ENCODE peak calls at places on chromosomes 3 and 15, in ten cellular contexts. One of them, this sample, is unnamed.

GRCh38 chr3:67765575-67765974 is 111.2 kb upstream of the SUCLG2 start:
- DNase-seq in AG09309: no peak
- DNase-seq in pancreas: no peak
- DNase-seq in adrenal gland: no peak
- DNase-seq in fibroblast of lung: no peak
- DNase-seq in AG04450: no peak
- DNase-seq in heart left ventricle: no peak
- DNase-seq in fibroblast of villous mesenchyme: peak
- DNase-seq in transverse colon: no peak
- DNase-seq in DND-41: no peak
- DNase-seq in this sample: no peak

GRCh38 chr3:182284793-182285192 is 508.5 kb upstream of the ATP11B start:
- DNase-seq in transverse colon: no peak
- DNase-seq in fibroblast of lung: no peak
- DNase-seq in AG04450: no peak
- DNase-seq in pancreas: no peak
- DNase-seq in heart left ventricle: no peak
- DNase-seq in adrenal gland: no peak
- DNase-seq in DND-41: no peak
- DNase-seq in fibroblast of villous mesenchyme: no peak
- DNase-seq in AG09309: no peak
- DNase-seq in this sample: no peak

GRCh38 chr3:187977659-187978058 is 176.3 kb upstream of the LPP start:
- DNase-seq in adrenal gland: no peak
- DNase-seq in AG04450: no peak
- DNase-seq in fibroblast of lung: no peak
- DNase-seq in fibroblast of villous mesenchyme: no peak
- DNase-seq in DND-41: no peak
- DNase-seq in AG09309: no peak
- DNase-seq in transverse colon: no peak
- DNase-seq in heart left ventricle: no peak
- DNase-seq in pancreas: no peak
- DNase-seq in this sample: no peak

GRCh38 chr3:30768703-30769550 is 125.5 kb downstream of the GADL1 start:
- DNase-seq in transverse colon: peak
- DNase-seq in AG04450: no peak
- DNase-seq in heart left ventricle: peak
- DNase-seq in AG09309: peak
- DNase-seq in fibroblast of lung: peak
- DNase-seq in DND-41: peak
- DNase-seq in pancreas: peak
- DNase-seq in fibroblast of villous mesenchyme: peak
- DNase-seq in adrenal gland: peak
- DNase-seq in this sample: peak

GRCh38 chr3:28667646-28668376 is 319.2 kb upstream of the AZI2 start:
- DNase-seq in fibroblast of lung: peak
- DNase-seq in heart left ventricle: peak
- DNase-seq in pancreas: peak
- DNase-seq in transverse colon: peak
- DNase-seq in AG04450: peak
- DNase-seq in AG09309: peak
- DNase-seq in DND-41: peak
- DNase-seq in fibroblast of villous mesenchyme: peak
- DNase-seq in adrenal gland: peak
- DNase-seq in this sample: peak

GRCh38 chr15:81001180-81002003 is 669 bp downstream of the TLNRD1 start:
- DNase-seq in DND-41: peak
- DNase-seq in adrenal gland: peak
- DNase-seq in fibroblast of villous mesenchyme: peak
- DNase-seq in transverse colon: peak
- DNase-seq in pancreas: peak
- DNase-seq in AG04450: no peak
- DNase-seq in AG09309: no peak
- DNase-seq in fibroblast of lung: peak
- DNase-seq in heart left ventricle: peak
- DNase-seq in this sample: peak

GRCh38 chr15:37824717-37825382 is 109.6 kb upstream of the TMCO5A start:
- DNase-seq in DND-41: no peak
- DNase-seq in fibroblast of lung: peak
- DNase-seq in adrenal gland: peak
- DNase-seq in heart left ventricle: no peak
- DNase-seq in transverse colon: no peak
- DNase-seq in pancreas: no peak
- DNase-seq in AG09309: peak
- DNase-seq in fibroblast of villous mesenchyme: peak
- DNase-seq in AG04450: peak
- DNase-seq in this sample: peak

GRCh38 chr3:54321515-54321914 is 199.2 kb downstream of the CACNA2D3 start:
- DNase-seq in fibroblast of lung: no peak
- DNase-seq in fibroblast of villous mesenchyme: no peak
- DNase-seq in transverse colon: peak
- DNase-seq in pancreas: no peak
- DNase-seq in AG04450: no peak
- DNase-seq in adrenal gland: no peak
- DNase-seq in heart left ventricle: no peak
- DNase-seq in AG09309: no peak
- DNase-seq in DND-41: no peak
- DNase-seq in this sample: no peak

GRCh38 chr15:66873856-66874255 is 171.8 kb downstream of the SMAD6 start:
- DNase-seq in transverse colon: no peak
- DNase-seq in fibroblast of lung: no peak
- DNase-seq in AG04450: no peak
- DNase-seq in pancreas: no peak
- DNase-seq in heart left ventricle: no peak
- DNase-seq in AG09309: no peak
- DNase-seq in fibroblast of villous mesenchyme: no peak
- DNase-seq in adrenal gland: no peak
- DNase-seq in DND-41: no peak
- DNase-seq in this sample: no peak

GRCh38 chr3:42749025-42749752 is 23.9 kb downstream of the CCDC13 start:
- DNase-seq in fibroblast of lung: no peak
- DNase-seq in fibroblast of villous mesenchyme: no peak
- DNase-seq in AG09309: no peak
- DNase-seq in transverse colon: peak
- DNase-seq in adrenal gland: no peak
- DNase-seq in DND-41: no peak
- DNase-seq in pancreas: peak
- DNase-seq in heart left ventricle: no peak
- DNase-seq in AG04450: no peak
- DNase-seq in this sample: no peak

GRCh38 chr3:52892625-52893311 is 4.6 kb downstream of the STIMATE start:
- DNase-seq in AG09309: no peak
- DNase-seq in transverse colon: no peak
- DNase-seq in DND-41: no peak
- DNase-seq in fibroblast of villous mesenchyme: peak
- DNase-seq in pancreas: no peak
- DNase-seq in heart left ventricle: no peak
- DNase-seq in adrenal gland: no peak
- DNase-seq in fibroblast of lung: no peak
- DNase-seq in AG04450: no peak
- DNase-seq in this sample: peak

GRCh38 chr3:155730843-155731242 is 14.0 kb downstream of the PLCH1 start:
- DNase-seq in pancreas: no peak
- DNase-seq in heart left ventricle: no peak
- DNase-seq in adrenal gland: no peak
- DNase-seq in DND-41: no peak
- DNase-seq in AG09309: no peak
- DNase-seq in fibroblast of lung: no peak
- DNase-seq in transverse colon: no peak
- DNase-seq in fibroblast of villous mesenchyme: no peak
- DNase-seq in AG04450: no peak
- DNase-seq in this sample: no peak

GRCh38 chr3:127750226-127751031 is 71.9 kb downstream of the MGLL start:
- DNase-seq in fibroblast of lung: peak
- DNase-seq in adrenal gland: no peak
- DNase-seq in pancreas: no peak
- DNase-seq in AG04450: peak
- DNase-seq in transverse colon: peak
- DNase-seq in DND-41: no peak
- DNase-seq in heart left ventricle: peak
- DNase-seq in fibroblast of villous mesenchyme: peak
- DNase-seq in AG09309: peak
- DNase-seq in this sample: peak

GRCh38 chr15:34987623-34987981 is 485 bp downstream of the ZNF770 start:
- DNase-seq in heart left ventricle: no peak
- DNase-seq in AG09309: no peak
- DNase-seq in adrenal gland: peak
- DNase-seq in fibroblast of lung: no peak
- DNase-seq in transverse colon: no peak
- DNase-seq in AG04450: no peak
- DNase-seq in pancreas: no peak
- DNase-seq in fibroblast of villous mesenchyme: no peak
- DNase-seq in DND-41: peak
- DNase-seq in this sample: no peak

GRCh38 chr15:23869391-23869790 is 182.3 kb upstream of the NDN start:
- DNase-seq in pancreas: peak
- DNase-seq in fibroblast of lung: no peak
- DNase-seq in AG04450: no peak
- DNase-seq in AG09309: no peak
- DNase-seq in adrenal gland: peak
- DNase-seq in DND-41: no peak
- DNase-seq in transverse colon: peak
- DNase-seq in heart left ventricle: peak
- DNase-seq in fibroblast of villous mesenchyme: no peak
- DNase-seq in this sample: no peak

GRCh38 chr3:181899702-181900101 is 188.0 kb downstream of the SOX2 start:
- DNase-seq in fibroblast of lung: no peak
- DNase-seq in heart left ventricle: no peak
- DNase-seq in AG04450: no peak
- DNase-seq in adrenal gland: no peak
- DNase-seq in DND-41: no peak
- DNase-seq in AG09309: no peak
- DNase-seq in pancreas: no peak
- DNase-seq in transverse colon: no peak
- DNase-seq in fibroblast of villous mesenchyme: no peak
- DNase-seq in this sample: no peak

GRCh38 chr3:56878046-56878445 is 76.3 kb upstream of the ARHGEF3 start:
- DNase-seq in AG09309: no peak
- DNase-seq in transverse colon: no peak
- DNase-seq in heart left ventricle: peak
- DNase-seq in adrenal gland: no peak
- DNase-seq in DND-41: peak
- DNase-seq in AG04450: no peak
- DNase-seq in fibroblast of villous mesenchyme: no peak
- DNase-seq in fibroblast of lung: no peak
- DNase-seq in pancreas: no peak
- DNase-seq in this sample: no peak

GRCh38 chr3:183385698-183386590 is 42.5 kb downstream of the MCF2L2 start:
- DNase-seq in DND-41: peak
- DNase-seq in transverse colon: peak
- DNase-seq in AG04450: peak
- DNase-seq in adrenal gland: peak
- DNase-seq in fibroblast of lung: peak
- DNase-seq in fibroblast of villous mesenchyme: peak
- DNase-seq in pancreas: peak
- DNase-seq in heart left ventricle: no peak
- DNase-seq in AG09309: peak
- DNase-seq in this sample: peak

GRCh38 chr3:54649551-54649950 is 278.3 kb downstream of the LRTM1 start:
- DNase-seq in DND-41: no peak
- DNase-seq in fibroblast of villous mesenchyme: no peak
- DNase-seq in fibroblast of lung: no peak
- DNase-seq in adrenal gland: no peak
- DNase-seq in AG09309: no peak
- DNase-seq in transverse colon: no peak
- DNase-seq in AG04450: no peak
- DNase-seq in pancreas: no peak
- DNase-seq in heart left ventricle: no peak
- DNase-seq in this sample: no peak

GRCh38 chr3:195213639-195214315 is 57.2 kb downstream of the XXYLT1 start:
- DNase-seq in heart left ventricle: no peak
- DNase-seq in DND-41: no peak
- DNase-seq in AG09309: no peak
- DNase-seq in adrenal gland: no peak
- DNase-seq in fibroblast of villous mesenchyme: no peak
- DNase-seq in pancreas: no peak
- DNase-seq in transverse colon: no peak
- DNase-seq in fibroblast of lung: no peak
- DNase-seq in AG04450: no peak
- DNase-seq in this sample: no peak

GRCh38 chr3:43962043-43962442 is 271.3 kb downstream of the ABHD5 start:
- DNase-seq in fibroblast of villous mesenchyme: no peak
- DNase-seq in AG09309: no peak
- DNase-seq in heart left ventricle: no peak
- DNase-seq in transverse colon: no peak
- DNase-seq in pancreas: no peak
- DNase-seq in AG04450: no peak
- DNase-seq in DND-41: no peak
- DNase-seq in fibroblast of lung: no peak
- DNase-seq in adrenal gland: no peak
- DNase-seq in this sample: no peak

GRCh38 chr15:98277602-98278001 is 317.1 kb downstream of the ARRDC4 start:
- DNase-seq in AG04450: no peak
- DNase-seq in fibroblast of lung: no peak
- DNase-seq in adrenal gland: no peak
- DNase-seq in transverse colon: no peak
- DNase-seq in pancreas: no peak
- DNase-seq in AG09309: no peak
- DNase-seq in DND-41: no peak
- DNase-seq in heart left ventricle: no peak
- DNase-seq in fibroblast of villous mesenchyme: no peak
- DNase-seq in this sample: no peak
- H3K4me3 ChIP-seq in AG04450: no peak
- H3K4me3 ChIP-seq in fibroblast of lung: no peak
- H3K4me3 ChIP-seq in adrenal gland: no peak
- H3K4me3 ChIP-seq in transverse colon: no peak
- H3K4me3 ChIP-seq in pancreas: no peak
- H3K4me3 ChIP-seq in AG09309: no peak
- H3K4me3 ChIP-seq in DND-41: no peak
- H3K4me3 ChIP-seq in heart left ventricle: no peak
- H3K4me3 ChIP-seq in fibroblast of villous mesenchyme: no peak
- H3K4me3 ChIP-seq in this sample: no peak

GRCh38 chr15:79463781-79464270 is 31.7 kb downstream of the MINAR1 start:
- DNase-seq in AG04450: no peak
- DNase-seq in transverse colon: no peak
- DNase-seq in DND-41: no peak
- DNase-seq in heart left ventricle: no peak
- DNase-seq in AG09309: no peak
- DNase-seq in adrenal gland: no peak
- DNase-seq in fibroblast of lung: no peak
- DNase-seq in pancreas: no peak
- DNase-seq in fibroblast of villous mesenchyme: no peak
- DNase-seq in this sample: no peak
- TF ChIP-seq CTCF in AG04450: no peak
- TF ChIP-seq CTCF in transverse colon: no peak
- TF ChIP-seq CTCF in DND-41: no peak
- TF ChIP-seq CTCF in heart left ventricle: no peak
- TF ChIP-seq CTCF in AG09309: no peak
- TF ChIP-seq CTCF in adrenal gland: no peak
- TF ChIP-seq CTCF in fibroblast of lung: no peak
- TF ChIP-seq CTCF in pancreas: no peak
- TF ChIP-seq CTCF in fibroblast of villous mesenchyme: no peak
- TF ChIP-seq CTCF in this sample: no peak

GRCh38 chr3:192933779-192934456 is 16.3 kb upstream of the MB21D2 start:
- DNase-seq in adrenal gland: no peak
- DNase-seq in AG09309: no peak
- DNase-seq in DND-41: no peak
- DNase-seq in transverse colon: no peak
- DNase-seq in AG04450: no peak
- DNase-seq in fibroblast of lung: no peak
- DNase-seq in heart left ventricle: no peak
- DNase-seq in pancreas: no peak
- DNase-seq in fibroblast of villous mesenchyme: no peak
- DNase-seq in this sample: no peak
- H3K4me3 ChIP-seq in adrenal gland: no peak
- H3K4me3 ChIP-seq in AG09309: no peak
- H3K4me3 ChIP-seq in DND-41: no peak
- H3K4me3 ChIP-seq in transverse colon: no peak
- H3K4me3 ChIP-seq in AG04450: no peak
- H3K4me3 ChIP-seq in fibroblast of lung: no peak
- H3K4me3 ChIP-seq in heart left ventricle: no peak
- H3K4me3 ChIP-seq in pancreas: no peak
- H3K4me3 ChIP-seq in fibroblast of villous mesenchyme: no peak
- H3K4me3 ChIP-seq in this sample: no peak

GRCh38 chr3:34582054-34582453 is 783.6 kb downstream of the PDCD6IP start:
- DNase-seq in AG09309: no peak
- DNase-seq in pancreas: no peak
- DNase-seq in DND-41: no peak
- DNase-seq in AG04450: no peak
- DNase-seq in fibroblast of lung: no peak
- DNase-seq in transverse colon: no peak
- DNase-seq in adrenal gland: no peak
- DNase-seq in fibroblast of villous mesenchyme: no peak
- DNase-seq in heart left ventricle: no peak
- DNase-seq in this sample: no peak
- TF ChIP-seq CTCF in AG09309: no peak
- TF ChIP-seq CTCF in pancreas: no peak
- TF ChIP-seq CTCF in DND-41: no peak
- TF ChIP-seq CTCF in AG04450: no peak
- TF ChIP-seq CTCF in fibroblast of lung: no peak
- TF ChIP-seq CTCF in transverse colon: no peak
- TF ChIP-seq CTCF in adrenal gland: no peak
- TF ChIP-seq CTCF in fibroblast of villous mesenchyme: no peak
- TF ChIP-seq CTCF in heart left ventricle: no peak
- TF ChIP-seq CTCF in this sample: no peak